ENCODE peak calls at places on chromosomes 16 and 17, in eight cellular contexts. C is mesenchymal stem cell, X is thoracic aorta, F is stomach, O is ascending aorta, H is fibroblast of lung, Q is transverse colon, I is right cardiac atrium. A is an unnamed sample. For H3K4me1, the result is how much of the 10 kb centered on the place peaks cover.

GRCh38 chr17:44417553-44417952 is 28.1 kb upstream of the ITGA2B start:
- DNase-seq in C (peak), O (no peak), F (no peak), H (peak), I (no peak), X (no peak), Q (no peak), A (no peak)

GRCh38 chr17:80104321-80104955 is 3.1 kb downstream of the GAA start:
- DNase-seq in X (no peak), O (no peak), I (no peak), Q (no peak), H (no peak), C (peak), F (no peak), A (no peak)

GRCh38 chr17:73142763-73143395 is 21.9 kb upstream of the SSTR2 start:
- DNase-seq in H (no peak), O (no peak), C (peak), I (no peak), F (no peak), X (no peak), Q (no peak), A (no peak)

GRCh38 chr16:85536411-85537330 is 76.5 kb upstream of the GSE1 start:
- DNase-seq in X (no peak), O (no peak), Q (no peak), C (no peak), F (no peak), H (no peak), I (peak), A (no peak)

GRCh38 chr17:79950306-79950705 is 85.4 kb downstream of the TBC1D16 start:
- DNase-seq in X (no peak), O (peak), H (no peak), C (no peak), I (no peak), Q (no peak), F (peak), A (no peak)

GRCh38 chr17:29250666-29251065 is 4.0 kb downstream of the CRYBA1 start:
- DNase-seq in H (no peak), F (no peak), I (no peak), X (no peak), Q (no peak), C (peak), O (no peak), A (no peak)

GRCh38 chr17:72640415-72641165 is 451.9 kb downstream of the SLC39A11 start:
- DNase-seq in F (peak), H (no peak), I (no peak), X (no peak), C (no peak), Q (peak), O (no peak), A (no peak)

GRCh38 chr17:42475121-42475520 is 16.4 kb downstream of the ATP6V0A1 start:
- DNase-seq in O (no peak), Q (no peak), F (no peak), H (no peak), X (no peak), I (no peak), C (no peak), A (no peak)

GRCh38 chr16:50458694-50459271 is 89.4 kb upstream of the NKD1 start:
- DNase-seq in X (no peak), I (no peak), O (no peak), F (no peak), Q (no peak), H (no peak), C (no peak), A (no peak)

GRCh38 chr16:85746431-85747227 is 4.3 kb downstream of the C16orf74 start:
- DNase-seq in H (peak), O (no peak), I (no peak), Q (peak), X (no peak), F (no peak), C (no peak), A (no peak)

GRCh38 chr17:48890086-48890485 is 2.5 kb upstream of the ATP5MC1 start:
- DNase-seq in I (no peak), Q (no peak), C (no peak), X (no peak), O (no peak), F (no peak), H (no peak), A (no peak)

GRCh38 chr17:261640-262039 is 80.2 kb upstream of the DOC2B start:
- DNase-seq in Q (no peak), X (no peak), I (no peak), F (no peak), C (no peak), H (no peak), O (peak), A (no peak)

GRCh38 chr16:27768651-27769270 is 218.8 kb downstream of the KATNIP start:
- DNase-seq in X (no peak), C (no peak), I (no peak), O (no peak), H (no peak), Q (no peak), F (no peak), A (no peak)

GRCh38 chr16:2964416-2965223 is 545 bp downstream of the KREMEN2 start:
- DNase-seq in H (no peak), F (peak), O (no peak), I (peak), X (no peak), C (no peak), Q (peak), A (peak)

GRCh38 chr16:24537474-24538337 is 1.7 kb upstream of the RBBP6 start:
- DNase-seq in O (no peak), C (no peak), F (no peak), X (no peak), H (no peak), Q (no peak), I (no peak), A (no peak)

GRCh38 chr16:24538756-24539294 is 541 bp upstream of the RBBP6 start:
- DNase-seq in Q (no peak), O (no peak), C (peak), X (no peak), I (no peak), H (no peak), F (peak), A (no peak)

GRCh38 chr16:24534634-24535033 is 4.7 kb upstream of the RBBP6 start:
- DNase-seq in Q (no peak), X (no peak), I (no peak), F (no peak), O (no peak), C (no peak), H (no peak), A (no peak)

GRCh38 chr16:24535827-24536226 is 3.5 kb upstream of the RBBP6 start:
- DNase-seq in F (no peak), Q (no peak), H (no peak), C (no peak), I (no peak), O (no peak), X (no peak), A (no peak)

GRCh38 chr16:24536671-24537070 is 2.7 kb upstream of the RBBP6 start:
- DNase-seq in Q (no peak), X (no peak), O (no peak), C (no peak), H (no peak), I (no peak), F (no peak), A (no peak)
- H3K27ac ChIP-seq in Q (no peak), X (no peak), O (no peak), C (no peak), H (no peak), I (no peak), F (no peak), A (no peak)

GRCh38 chr17:34567665-34568064 is 11.7 kb upstream of the TMEM132E start:
- DNase-seq in C (no peak), Q (no peak), F (no peak), O (no peak), H (no peak), X (no peak), I (no peak), A (no peak)

GRCh38 chr17:34566873-34567272 is 12.5 kb upstream of the TMEM132E start:
- DNase-seq in Q (no peak), H (no peak), F (no peak), I (no peak), O (no peak), X (no peak), C (no peak), A (no peak)

GRCh38 chr17:34565715-34566114 is 13.7 kb upstream of the TMEM132E start:
- DNase-seq in Q (no peak), X (no peak), I (no peak), C (no peak), H (no peak), O (no peak), F (no peak), A (no peak)

GRCh38 chr17:34568953-34569352 is 10.4 kb upstream of the TMEM132E start:
- DNase-seq in H (no peak), F (no peak), C (no peak), X (no peak), Q (no peak), I (no peak), O (no peak), A (no peak)

GRCh38 chr17:34566201-34566600 is 13.2 kb upstream of the TMEM132E start:
- DNase-seq in O (no peak), X (no peak), C (no peak), H (no peak), Q (no peak), F (no peak), I (no peak), A (no peak)
- H3K4me1 ChIP-seq in O (under half), X (under half), C (under half), H (under half), Q (under half), F (under half), I (under half), A (under half)

GRCh38 chr16:21233045-21233520 is 416 bp upstream of the ANKS4B start:
- DNase-seq in H (no peak), F (no peak), Q (no peak), O (no peak), I (no peak), C (no peak), X (no peak), A (no peak)
- H3K27ac ChIP-seq in H (no peak), F (no peak), Q (peak), O (no peak), I (no peak), C (no peak), X (no peak), A (no peak)

GRCh38 chr17:76263896-76264295 is 1.3 kb upstream of the UBALD2 start:
- DNase-seq in I (peak), X (no peak), O (no peak), F (no peak), H (no peak), Q (no peak), C (peak), A (no peak)
- H3K4me1 ChIP-seq in I (under half), X (under half), O (under half), F (half or more), H (under half), Q (under half), C (under half), A (under half)

GRCh38 chr16:75261590-75262078 is 10.2 kb upstream of the BCAR1 start:
- DNase-seq in I (peak), H (no peak), Q (no peak), C (no peak), X (no peak), O (no peak), F (no peak), A (no peak)
- H3K27ac ChIP-seq in I (no peak), H (peak), Q (peak), C (peak), X (peak), O (peak), F (peak), A (no peak)

GRCh38 chr16:831571-832443 is 31.3 kb upstream of the GNG13 start:
- DNase-seq in F (no peak), O (no peak), X (no peak), C (no peak), H (no peak), I (no peak), Q (no peak), A (no peak)
- H3K4me1 ChIP-seq in F (under half), O (under half), X (under half), C (under half), H (under half), I (under half), Q (under half), A (under half)

GRCh38 chr16:10126686-10127085 is 55.5 kb downstream of the GRIN2A start:
- DNase-seq in H (no peak), O (peak), X (no peak), C (peak), I (no peak), F (no peak), Q (no peak), A (no peak)
- H3K27ac ChIP-seq in H (peak), O (peak), X (peak), C (no peak), I (no peak), F (no peak), Q (no peak), A (no peak)

GRCh38 chr16:1001096-1001495 is 19.5 kb downstream of the SOX8 start:
- DNase-seq in O (no peak), F (no peak), I (no peak), C (no peak), X (no peak), H (no peak), Q (no peak), A (no peak)
- H3K4me1 ChIP-seq in O (under half), F (under half), I (under half), C (under half), X (under half), H (under half), Q (under half), A (half or more)